ENCODE peak calls at places on chromosomes 13 and 19, in eight cellular contexts. One of them, this sample, is unnamed.

GRCh38 chr19:8618751-8619150 is 8.2 kb upstream of the ADAMTS10 start:
- DNase-seq in lung: no peak
- DNase-seq in CD4-positive, alpha-beta T cell: no peak
- DNase-seq in AG04450: no peak
- DNase-seq in upper lobe of right lung: no peak
- DNase-seq in CD8-positive, alpha-beta T cell: no peak
- DNase-seq in tibial artery: no peak
- DNase-seq in heart left ventricle: no peak
- DNase-seq in this sample: no peak

GRCh38 chr19:18737337-18737953 is 53.7 kb downstream of the COMP start:
- DNase-seq in lung: no peak
- DNase-seq in CD4-positive, alpha-beta T cell: no peak
- DNase-seq in AG04450: no peak
- DNase-seq in upper lobe of right lung: no peak
- DNase-seq in CD8-positive, alpha-beta T cell: no peak
- DNase-seq in tibial artery: no peak
- DNase-seq in heart left ventricle: no peak
- DNase-seq in this sample: no peak

GRCh38 chr13:106533101-106533939 is 2.1 kb downstream of the EFNB2 start:
- DNase-seq in lung: peak; percentile 84
- DNase-seq in CD4-positive, alpha-beta T cell: no peak
- DNase-seq in AG04450: peak; percentile 59
- DNase-seq in upper lobe of right lung: peak; percentile 93
- DNase-seq in CD8-positive, alpha-beta T cell: no peak
- DNase-seq in tibial artery: peak; percentile 89
- DNase-seq in heart left ventricle: peak; percentile 85
- DNase-seq in this sample: peak; percentile 88

GRCh38 chr19:54209748-54210494 is 9.3 kb downstream of the RPS9 start:
- DNase-seq in lung: peak; percentile 97
- DNase-seq in CD4-positive, alpha-beta T cell: no peak
- DNase-seq in AG04450: peak; percentile 96
- DNase-seq in upper lobe of right lung: peak; percentile 93
- DNase-seq in CD8-positive, alpha-beta T cell: peak; percentile 48
- DNase-seq in tibial artery: peak; percentile 91
- DNase-seq in heart left ventricle: peak; percentile 79
- DNase-seq in this sample: peak; percentile 51

GRCh38 chr19:2618611-2619010 is 83.9 kb downstream of the GNG7 start:
- DNase-seq in lung: peak; percentile 80
- DNase-seq in CD4-positive, alpha-beta T cell: peak; percentile 63
- DNase-seq in AG04450: no peak
- DNase-seq in upper lobe of right lung: peak; percentile 93
- DNase-seq in CD8-positive, alpha-beta T cell: peak; percentile 78
- DNase-seq in tibial artery: peak; percentile 83
- DNase-seq in heart left ventricle: peak; percentile 60
- DNase-seq in this sample: no peak

GRCh38 chr13:28100149-28101121 is at the start of gene FLT3:
- DNase-seq in lung: no peak
- DNase-seq in CD4-positive, alpha-beta T cell: no peak
- DNase-seq in AG04450: no peak
- DNase-seq in upper lobe of right lung: peak; percentile 70
- DNase-seq in CD8-positive, alpha-beta T cell: no peak
- DNase-seq in tibial artery: no peak
- DNase-seq in heart left ventricle: peak; percentile 22
- DNase-seq in this sample: no peak

GRCh38 chr19:47445527-47445926 is 26.2 kb downstream of the SLC8A2 start:
- DNase-seq in lung: no peak
- DNase-seq in CD4-positive, alpha-beta T cell: no peak
- DNase-seq in AG04450: no peak
- DNase-seq in upper lobe of right lung: no peak
- DNase-seq in CD8-positive, alpha-beta T cell: no peak
- DNase-seq in tibial artery: no peak
- DNase-seq in heart left ventricle: no peak
- DNase-seq in this sample: no peak

GRCh38 chr19:3980353-3981251 is 4.7 kb downstream of the EEF2 start:
- DNase-seq in lung: no peak
- DNase-seq in CD4-positive, alpha-beta T cell: no peak
- DNase-seq in AG04450: no peak
- DNase-seq in upper lobe of right lung: no peak
- DNase-seq in CD8-positive, alpha-beta T cell: no peak
- DNase-seq in tibial artery: no peak
- DNase-seq in heart left ventricle: no peak
- DNase-seq in this sample: no peak

GRCh38 chr19:8367327-8368001 is 3.5 kb downstream of the ANGPTL4 start:
- DNase-seq in lung: peak; percentile 72
- DNase-seq in CD4-positive, alpha-beta T cell: no peak
- DNase-seq in AG04450: peak; percentile 96
- DNase-seq in upper lobe of right lung: peak; percentile 87
- DNase-seq in CD8-positive, alpha-beta T cell: no peak
- DNase-seq in tibial artery: peak; percentile 81
- DNase-seq in heart left ventricle: peak; percentile 89
- DNase-seq in this sample: peak; percentile 26

GRCh38 chr13:110006304-110006703 is 219.9 kb upstream of the IRS2 start:
- DNase-seq in lung: no peak
- DNase-seq in CD4-positive, alpha-beta T cell: no peak
- DNase-seq in AG04450: no peak
- DNase-seq in upper lobe of right lung: no peak
- DNase-seq in CD8-positive, alpha-beta T cell: no peak
- DNase-seq in tibial artery: no peak
- DNase-seq in heart left ventricle: no peak
- DNase-seq in this sample: no peak

GRCh38 chr13:28329395-28330158 is 165.4 kb downstream of the FLT1 start:
- DNase-seq in lung: peak; percentile 48
- DNase-seq in CD4-positive, alpha-beta T cell: no peak
- DNase-seq in AG04450: peak; percentile 78
- DNase-seq in upper lobe of right lung: no peak
- DNase-seq in CD8-positive, alpha-beta T cell: no peak
- DNase-seq in tibial artery: no peak
- DNase-seq in heart left ventricle: peak; percentile 27
- DNase-seq in this sample: no peak

GRCh38 chr19:5257155-5258045 is 83.2 kb downstream of the PTPRS start:
- DNase-seq in lung: no peak
- DNase-seq in CD4-positive, alpha-beta T cell: no peak
- DNase-seq in AG04450: no peak
- DNase-seq in upper lobe of right lung: no peak
- DNase-seq in CD8-positive, alpha-beta T cell: no peak
- DNase-seq in tibial artery: no peak
- DNase-seq in heart left ventricle: no peak
- DNase-seq in this sample: no peak

GRCh38 chr19:11137542-11138384 is 17.8 kb downstream of the SPC24 start:
- DNase-seq in lung: peak; percentile 85
- DNase-seq in CD4-positive, alpha-beta T cell: peak; percentile 50
- DNase-seq in AG04450: peak; percentile 69
- DNase-seq in upper lobe of right lung: peak; percentile 84
- DNase-seq in CD8-positive, alpha-beta T cell: peak; percentile 52
- DNase-seq in tibial artery: peak; percentile 93
- DNase-seq in heart left ventricle: peak; percentile 88
- DNase-seq in this sample: peak; percentile 80

DNA sequence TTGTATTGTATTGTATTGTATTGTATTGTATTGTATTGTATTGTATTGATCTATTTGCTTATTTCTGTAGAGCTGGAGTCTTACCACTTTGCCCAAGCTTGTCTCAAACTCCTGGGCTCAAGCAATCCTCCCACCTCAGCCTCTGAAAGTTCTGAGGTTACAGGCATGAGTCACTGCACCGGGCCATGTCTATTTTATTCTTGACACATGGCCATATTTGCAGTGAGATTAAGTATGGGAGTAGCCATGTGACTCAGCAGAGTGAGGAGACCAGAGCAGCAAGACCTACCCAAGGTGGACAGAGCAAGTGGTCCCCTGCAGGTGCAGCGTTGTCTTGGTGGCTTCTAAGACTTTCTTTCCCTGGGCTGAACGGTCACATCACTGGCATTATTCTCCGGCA is 49.1 kb upstream of the UBAC2 start:
- DNase-seq in lung: no peak
- DNase-seq in CD4-positive, alpha-beta T cell: no peak
- DNase-seq in AG04450: no peak
- DNase-seq in upper lobe of right lung: no peak
- DNase-seq in CD8-positive, alpha-beta T cell: no peak
- DNase-seq in tibial artery: no peak
- DNase-seq in heart left ventricle: no peak
- DNase-seq in this sample: no peak
- H3K27ac ChIP-seq in lung: no peak overlapping the region
- H3K27ac ChIP-seq in CD4-positive, alpha-beta T cell: no peak overlapping the region
- H3K27ac ChIP-seq in AG04450: no peak overlapping the region
- H3K27ac ChIP-seq in upper lobe of right lung: no peak overlapping the region
- H3K27ac ChIP-seq in CD8-positive, alpha-beta T cell: no peak overlapping the region
- H3K27ac ChIP-seq in tibial artery: no peak overlapping the region
- H3K27ac ChIP-seq in heart left ventricle: no peak overlapping the region
- H3K27ac ChIP-seq in this sample: no peak overlapping the region

GRCh38 chr19:13091400-13092161 is 11.1 kb downstream of the LYL1 start:
- DNase-seq in lung: no peak
- DNase-seq in CD4-positive, alpha-beta T cell: no peak
- DNase-seq in AG04450: no peak
- DNase-seq in upper lobe of right lung: no peak
- DNase-seq in CD8-positive, alpha-beta T cell: no peak
- DNase-seq in tibial artery: peak; percentile 96
- DNase-seq in heart left ventricle: peak; percentile 74
- DNase-seq in this sample: peak; percentile 76
- TF ChIP-seq CTCF in lung: no peak
- TF ChIP-seq CTCF in CD4-positive, alpha-beta T cell: no peak
- TF ChIP-seq CTCF in AG04450: no peak
- TF ChIP-seq CTCF in upper lobe of right lung: no peak
- TF ChIP-seq CTCF in CD8-positive, alpha-beta T cell: no peak
- TF ChIP-seq CTCF in tibial artery: no peak
- TF ChIP-seq CTCF in heart left ventricle: no peak
- TF ChIP-seq CTCF in this sample: no peak

DNA sequence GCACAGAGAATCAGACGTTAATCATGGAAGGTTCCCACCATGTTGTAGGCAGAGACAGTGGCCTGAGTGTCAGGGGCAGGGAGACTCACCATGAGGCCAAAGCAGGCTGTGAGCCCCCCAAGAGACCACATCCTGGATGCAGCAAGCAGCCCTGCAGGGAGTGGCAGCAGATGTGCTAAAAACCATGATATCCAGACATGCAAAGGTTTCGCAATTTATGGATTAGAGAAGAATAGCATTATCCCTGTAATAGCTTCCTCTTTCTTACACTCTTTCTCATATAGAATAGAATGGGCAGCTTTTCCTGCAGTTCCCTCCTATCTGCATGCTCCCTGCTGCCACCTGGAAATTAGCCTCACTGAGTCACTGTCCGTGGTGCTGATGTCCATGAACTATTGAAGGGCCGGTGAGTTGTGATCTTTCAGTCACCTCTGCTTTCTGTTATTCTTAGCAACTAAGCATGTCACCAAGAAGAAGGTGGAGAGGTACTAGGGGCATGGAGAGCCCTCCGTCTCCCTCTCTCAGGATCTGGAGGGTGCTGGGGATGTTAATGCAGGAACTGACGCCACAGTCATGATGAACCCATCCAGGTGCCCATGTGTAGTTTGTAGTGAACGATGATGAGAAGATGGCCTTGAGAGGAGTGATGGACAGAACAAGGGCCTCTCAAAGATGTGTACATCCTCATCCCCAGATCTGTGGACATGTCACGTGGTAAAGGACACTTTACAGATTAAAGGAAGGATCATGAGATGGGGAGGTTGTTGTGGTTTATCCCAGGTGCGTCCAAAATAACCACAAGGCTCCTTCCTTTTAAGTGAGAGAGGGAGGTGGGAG is 9.9 kb downstream of the CEACAM4 start:
- DNase-seq in lung: peak; percentile 28
- DNase-seq in CD4-positive, alpha-beta T cell: no peak
- DNase-seq in AG04450: no peak
- DNase-seq in upper lobe of right lung: no peak
- DNase-seq in CD8-positive, alpha-beta T cell: no peak
- DNase-seq in tibial artery: no peak
- DNase-seq in heart left ventricle: no peak
- DNase-seq in this sample: no peak
- H3K27ac ChIP-seq in lung: no peak overlapping the region
- H3K27ac ChIP-seq in CD4-positive, alpha-beta T cell: no peak overlapping the region
- H3K27ac ChIP-seq in AG04450: no peak overlapping the region
- H3K27ac ChIP-seq in upper lobe of right lung: no peak overlapping the region
- H3K27ac ChIP-seq in CD8-positive, alpha-beta T cell: no peak overlapping the region
- H3K27ac ChIP-seq in tibial artery: no peak overlapping the region
- H3K27ac ChIP-seq in heart left ventricle: no peak overlapping the region
- H3K27ac ChIP-seq in this sample: no peak overlapping the region

DNA sequence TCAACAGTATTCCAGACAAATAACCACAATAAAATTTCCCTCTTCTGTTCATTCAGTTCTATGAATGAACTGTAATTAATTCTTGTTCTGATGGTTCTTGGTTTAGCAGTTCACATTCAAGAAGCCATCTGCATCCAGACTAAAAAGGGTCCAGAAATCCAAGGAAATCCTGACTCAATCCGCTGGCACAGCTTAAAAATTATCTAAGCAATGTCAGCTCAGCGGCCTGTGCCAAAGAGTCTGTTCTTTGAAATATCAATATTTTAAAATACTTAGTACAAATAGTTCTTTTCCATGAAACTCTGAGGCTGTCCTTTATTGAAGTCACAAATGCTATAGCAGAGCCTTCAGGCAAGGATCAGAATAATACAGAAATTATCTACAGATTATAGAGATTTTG is 57.2 kb downstream of the DHRS12 start:
- DNase-seq in lung: no peak
- DNase-seq in CD4-positive, alpha-beta T cell: no peak
- DNase-seq in AG04450: no peak
- DNase-seq in upper lobe of right lung: no peak
- DNase-seq in CD8-positive, alpha-beta T cell: no peak
- DNase-seq in tibial artery: no peak
- DNase-seq in heart left ventricle: no peak
- DNase-seq in this sample: no peak
- TF ChIP-seq CTCF in lung: no peak
- TF ChIP-seq CTCF in CD4-positive, alpha-beta T cell: no peak
- TF ChIP-seq CTCF in AG04450: no peak
- TF ChIP-seq CTCF in upper lobe of right lung: no peak
- TF ChIP-seq CTCF in CD8-positive, alpha-beta T cell: no peak
- TF ChIP-seq CTCF in tibial artery: no peak
- TF ChIP-seq CTCF in heart left ventricle: no peak
- TF ChIP-seq CTCF in this sample: no peak